ENCODE peak calls at places on chromosomes 3 and 15, in six cellular contexts. One of them, this sample, is unnamed.

GRCh38 chr3:197508511-197508910 is 47.3 kb downstream of the BDH1 start:
- DNase-seq in pancreas: no peak
- DNase-seq in transverse colon: no peak
- DNase-seq in lung: no peak
- DNase-seq in left ventricle myocardium inferior: no peak
- DNase-seq in IMR-90: no peak
- DNase-seq in this sample: no peak

GRCh38 chr3:48013288-48013980 is 2.8 kb downstream of the MAP4 start:
- DNase-seq in pancreas: peak; percentile 50
- DNase-seq in transverse colon: no peak
- DNase-seq in lung: no peak
- DNase-seq in left ventricle myocardium inferior: no peak
- DNase-seq in IMR-90: peak; percentile 91
- DNase-seq in this sample: no peak

GRCh38 chr3:51593697-51594096 is 55.2 kb downstream of the RAD54L2 start:
- DNase-seq in pancreas: no peak
- DNase-seq in transverse colon: no peak
- DNase-seq in lung: no peak
- DNase-seq in left ventricle myocardium inferior: no peak
- DNase-seq in IMR-90: no peak
- DNase-seq in this sample: no peak

GRCh38 chr3:186643493-186643892 is 3.3 kb downstream of the FETUB start:
- DNase-seq in pancreas: no peak
- DNase-seq in transverse colon: no peak
- DNase-seq in lung: no peak
- DNase-seq in left ventricle myocardium inferior: no peak
- DNase-seq in IMR-90: no peak
- DNase-seq in this sample: no peak

GRCh38 chr3:125957674-125958510 is 11.1 kb upstream of the ROPN1B start:
- DNase-seq in pancreas: peak; percentile 12
- DNase-seq in transverse colon: no peak
- DNase-seq in lung: no peak
- DNase-seq in left ventricle myocardium inferior: no peak
- DNase-seq in IMR-90: no peak
- DNase-seq in this sample: no peak

GRCh38 chr3:119343719-119344118 is 49.5 kb downstream of the ARHGAP31 start:
- DNase-seq in pancreas: no peak
- DNase-seq in transverse colon: no peak
- DNase-seq in lung: no peak
- DNase-seq in left ventricle myocardium inferior: no peak
- DNase-seq in IMR-90: no peak
- DNase-seq in this sample: no peak

GRCh38 chr3:141305436-141305835 is 62.9 kb upstream of the ZBTB38 start:
- DNase-seq in pancreas: no peak
- DNase-seq in transverse colon: no peak
- DNase-seq in lung: no peak
- DNase-seq in left ventricle myocardium inferior: no peak
- DNase-seq in IMR-90: peak; percentile 74
- DNase-seq in this sample: no peak

GRCh38 chr15:74168673-74169274 is 4.7 kb upstream of the ISLR start:
- DNase-seq in pancreas: no peak
- DNase-seq in transverse colon: no peak
- DNase-seq in lung: no peak
- DNase-seq in left ventricle myocardium inferior: no peak
- DNase-seq in IMR-90: no peak
- DNase-seq in this sample: no peak

GRCh38 chr15:98649621-98649995 is 1.3 kb downstream of the IGF1R start:
- DNase-seq in pancreas: no peak
- DNase-seq in transverse colon: peak; percentile 52
- DNase-seq in lung: peak; percentile 43
- DNase-seq in left ventricle myocardium inferior: peak; percentile 56
- DNase-seq in IMR-90: no peak
- DNase-seq in this sample: peak; percentile 38

GRCh38 chr3:196666001-196666867 is 26.7 kb downstream of the NRROS start:
- DNase-seq in pancreas: no peak
- DNase-seq in transverse colon: no peak
- DNase-seq in lung: no peak
- DNase-seq in left ventricle myocardium inferior: no peak
- DNase-seq in IMR-90: peak; percentile 81
- DNase-seq in this sample: no peak

GRCh38 chr15:25176991-25177954 is 222.5 kb downstream of the SNRPN start:
- DNase-seq in pancreas: peak; percentile 1
- DNase-seq in transverse colon: peak; percentile 2
- DNase-seq in lung: peak; percentile 21
- DNase-seq in left ventricle myocardium inferior: peak; percentile 9
- DNase-seq in IMR-90: no peak
- DNase-seq in this sample: no peak

GRCh38 chr3:51962854-51963530 is 4.3 kb downstream of the PCBP4 start:
- DNase-seq in pancreas: no peak
- DNase-seq in transverse colon: no peak
- DNase-seq in lung: no peak
- DNase-seq in left ventricle myocardium inferior: no peak
- DNase-seq in IMR-90: peak; percentile 31
- DNase-seq in this sample: no peak

GRCh38 chr3:81444817-81445460 is 316.5 kb downstream of the GBE1 start:
- DNase-seq in pancreas: no peak
- DNase-seq in transverse colon: no peak
- DNase-seq in lung: no peak
- DNase-seq in left ventricle myocardium inferior: no peak
- DNase-seq in IMR-90: no peak
- DNase-seq in this sample: no peak

GRCh38 chr3:45756055-45756454 is 40.3 kb downstream of the SLC6A20 start:
- DNase-seq in pancreas: no peak
- DNase-seq in transverse colon: no peak
- DNase-seq in lung: no peak
- DNase-seq in left ventricle myocardium inferior: no peak
- DNase-seq in IMR-90: no peak
- DNase-seq in this sample: no peak

GRCh38 chr3:45992133-45992729 is 3.4 kb downstream of the FYCO1 start:
- DNase-seq in pancreas: no peak
- DNase-seq in transverse colon: no peak
- DNase-seq in lung: no peak
- DNase-seq in left ventricle myocardium inferior: peak; percentile 19
- DNase-seq in IMR-90: no peak
- DNase-seq in this sample: no peak

GRCh38 chr3:158983480-158983879 is 181.6 kb downstream of the MFSD1 start:
- DNase-seq in pancreas: no peak
- DNase-seq in transverse colon: no peak
- DNase-seq in lung: no peak
- DNase-seq in left ventricle myocardium inferior: no peak
- DNase-seq in IMR-90: no peak
- DNase-seq in this sample: no peak

GRCh38 chr15:92693922-92694331 is 38.4 kb upstream of the FAM174B start:
- DNase-seq in pancreas: no peak
- DNase-seq in transverse colon: no peak
- DNase-seq in lung: no peak
- DNase-seq in left ventricle myocardium inferior: no peak
- DNase-seq in IMR-90: peak; percentile 3
- DNase-seq in this sample: no peak
- TF ChIP-seq CTCF in pancreas: no peak
- TF ChIP-seq CTCF in transverse colon: no peak
- TF ChIP-seq CTCF in lung: no peak
- TF ChIP-seq CTCF in left ventricle myocardium inferior: peak; percentile 44
- TF ChIP-seq CTCF in IMR-90: peak; percentile 21
- TF ChIP-seq CTCF in this sample: no peak

DNA sequence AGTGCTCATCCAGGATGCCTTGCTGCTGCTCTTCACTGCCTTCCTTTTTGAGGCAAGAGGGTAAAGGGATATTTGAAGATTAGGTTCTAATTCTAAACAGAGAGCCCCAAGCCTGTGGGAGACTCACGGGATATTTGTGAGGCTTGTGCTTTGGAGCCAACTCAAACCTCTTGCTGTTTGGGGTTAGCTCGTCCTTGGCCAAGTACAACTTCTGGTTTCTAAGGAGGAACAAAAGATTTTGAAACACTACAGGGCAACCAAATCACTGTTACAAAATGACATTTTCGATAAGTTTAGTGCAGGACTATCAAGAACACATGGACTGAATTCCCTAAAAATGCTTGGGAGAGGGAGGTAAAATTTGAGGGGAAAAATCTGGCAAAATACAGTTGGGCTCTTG is 190.2 kb downstream of the RORA start:
- DNase-seq in pancreas: no peak
- DNase-seq in transverse colon: no peak
- DNase-seq in lung: no peak
- DNase-seq in left ventricle myocardium inferior: no peak
- DNase-seq in IMR-90: no peak
- DNase-seq in this sample: no peak
- H3K27ac ChIP-seq in pancreas: no peak overlapping the region
- H3K27ac ChIP-seq in transverse colon: no peak overlapping the region
- H3K27ac ChIP-seq in lung: no peak overlapping the region
- H3K27ac ChIP-seq in left ventricle myocardium inferior: peak overlapping the region; percentile 22
- H3K27ac ChIP-seq in IMR-90: no peak overlapping the region
- H3K27ac ChIP-seq in this sample: no peak overlapping the region

DNA sequence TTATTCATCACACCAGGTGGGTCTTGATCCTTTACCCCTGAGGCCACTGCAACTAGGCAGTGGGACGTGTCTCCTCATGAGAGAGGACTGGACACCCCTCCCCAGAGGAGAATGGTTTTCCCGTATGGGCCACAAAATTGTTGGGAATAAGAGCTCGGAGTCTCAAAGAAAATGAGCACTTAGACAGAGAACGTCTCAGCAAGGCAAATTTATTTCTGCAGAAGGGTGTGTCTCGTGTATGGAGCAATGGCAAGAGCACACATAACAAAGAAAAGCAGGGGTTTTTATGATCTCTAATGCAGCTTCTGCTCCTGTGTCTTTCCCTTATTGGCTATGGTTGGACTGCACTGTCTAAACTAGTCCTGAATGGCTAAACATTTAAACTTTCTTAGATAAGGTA is 803.5 kb downstream of the PLOD2 start:
- DNase-seq in pancreas: no peak
- DNase-seq in transverse colon: no peak
- DNase-seq in lung: no peak
- DNase-seq in left ventricle myocardium inferior: no peak
- DNase-seq in IMR-90: no peak
- DNase-seq in this sample: no peak
- H3K9me3 ChIP-seq in pancreas: no peaks in the 10 kb centered on the region
- H3K9me3 ChIP-seq in transverse colon: no peaks in the 10 kb centered on the region
- H3K9me3 ChIP-seq in lung: peaks cover 8% of the 10 kb centered on the region
- H3K9me3 ChIP-seq in left ventricle myocardium inferior: peaks cover 65% of the 10 kb centered on the region
- H3K9me3 ChIP-seq in IMR-90: peaks cover 7% of the 10 kb centered on the region
- H3K9me3 ChIP-seq in this sample: peaks cover 20% of the 10 kb centered on the region

DNA sequence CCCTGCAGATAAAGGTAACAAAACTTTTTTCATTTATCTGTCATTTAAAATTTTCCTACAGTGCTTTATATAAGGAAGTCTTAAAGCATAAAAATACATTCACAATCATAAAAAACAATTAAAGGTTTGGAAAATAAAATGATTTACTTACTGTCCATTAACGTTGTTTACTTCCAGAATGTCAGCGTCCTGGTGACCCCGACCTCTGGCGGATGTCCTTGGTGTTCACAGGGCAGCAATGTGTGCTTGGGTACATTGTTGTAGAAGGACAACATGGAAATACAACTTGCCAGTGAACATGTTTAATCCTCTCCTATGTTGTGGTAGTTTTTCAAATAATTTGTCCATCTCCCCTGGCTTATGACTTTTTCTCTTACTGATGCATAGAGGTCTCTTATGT is 168.8 kb upstream of the NDN start:
- DNase-seq in pancreas: no peak
- DNase-seq in transverse colon: no peak
- DNase-seq in lung: no peak
- DNase-seq in left ventricle myocardium inferior: no peak
- DNase-seq in IMR-90: no peak
- DNase-seq in this sample: no peak
- TF ChIP-seq CTCF in pancreas: no peak
- TF ChIP-seq CTCF in transverse colon: no peak
- TF ChIP-seq CTCF in lung: no peak
- TF ChIP-seq CTCF in left ventricle myocardium inferior: no peak
- TF ChIP-seq CTCF in IMR-90: no peak
- TF ChIP-seq CTCF in this sample: no peak

DNA sequence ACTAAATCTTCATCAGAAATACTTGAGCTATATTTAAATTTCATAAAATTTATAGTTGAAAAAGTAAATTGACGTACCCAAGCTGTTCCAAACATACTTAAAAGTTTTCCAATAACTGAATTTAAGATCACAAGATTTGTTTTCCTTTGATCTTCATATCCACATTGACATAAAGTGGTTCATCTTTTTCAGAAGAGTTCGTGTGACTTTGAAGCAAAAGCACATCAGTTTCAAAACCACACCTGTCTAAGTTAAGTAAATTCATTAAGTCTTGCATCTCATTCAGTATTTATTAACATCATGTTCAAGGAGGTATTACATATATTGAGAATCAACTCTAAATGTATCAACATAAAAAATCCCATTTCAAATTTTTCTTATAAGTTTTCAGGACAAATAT is 79.5 kb downstream of the BFSP2 start:
- DNase-seq in pancreas: no peak
- DNase-seq in transverse colon: no peak
- DNase-seq in lung: no peak
- DNase-seq in left ventricle myocardium inferior: no peak
- DNase-seq in IMR-90: no peak
- DNase-seq in this sample: no peak
- H3K27ac ChIP-seq in pancreas: peak overlapping the region; percentile 63
- H3K27ac ChIP-seq in transverse colon: peak overlapping the region; percentile 81
- H3K27ac ChIP-seq in lung: no peak overlapping the region
- H3K27ac ChIP-seq in left ventricle myocardium inferior: no peak overlapping the region
- H3K27ac ChIP-seq in IMR-90: no peak overlapping the region
- H3K27ac ChIP-seq in this sample: no peak overlapping the region

GRCh38 chr3:13718437-13718836 is 161.4 kb downstream of the WNT7A start:
- DNase-seq in pancreas: no peak
- DNase-seq in transverse colon: no peak
- DNase-seq in lung: no peak
- DNase-seq in left ventricle myocardium inferior: no peak
- DNase-seq in IMR-90: no peak
- DNase-seq in this sample: peak; percentile 19

GRCh38 chr3:13715961-13716360 is 163.9 kb downstream of the WNT7A start:
- DNase-seq in pancreas: peak; percentile 1
- DNase-seq in transverse colon: no peak
- DNase-seq in lung: peak; percentile 13
- DNase-seq in left ventricle myocardium inferior: no peak
- DNase-seq in IMR-90: no peak
- DNase-seq in this sample: no peak

GRCh38 chr3:13717222-13717573 is 162.7 kb downstream of the WNT7A start:
- DNase-seq in pancreas: no peak
- DNase-seq in transverse colon: no peak
- DNase-seq in lung: no peak
- DNase-seq in left ventricle myocardium inferior: no peak
- DNase-seq in IMR-90: no peak
- DNase-seq in this sample: no peak

GRCh38 chr3:13716540-13717221 is 163.2 kb downstream of the WNT7A start:
- DNase-seq in pancreas: peak; percentile 2
- DNase-seq in transverse colon: no peak
- DNase-seq in lung: peak; percentile 20
- DNase-seq in left ventricle myocardium inferior: no peak
- DNase-seq in IMR-90: no peak
- DNase-seq in this sample: no peak

GRCh38 chr3:13718000-13718399 is 161.9 kb downstream of the WNT7A start:
- DNase-seq in pancreas: peak; percentile 0
- DNase-seq in transverse colon: no peak
- DNase-seq in lung: no peak
- DNase-seq in left ventricle myocardium inferior: no peak
- DNase-seq in IMR-90: no peak
- DNase-seq in this sample: no peak
- H3K9me3 ChIP-seq in pancreas: no peaks in the 10 kb centered on the region
- H3K9me3 ChIP-seq in transverse colon: no peaks in the 10 kb centered on the region
- H3K9me3 ChIP-seq in lung: peaks cover 8% of the 10 kb centered on the region
- H3K9me3 ChIP-seq in left ventricle myocardium inferior: peaks cover 17% of the 10 kb centered on the region
- H3K9me3 ChIP-seq in IMR-90: peaks cover 4% of the 10 kb centered on the region
- H3K9me3 ChIP-seq in this sample: no peaks in the 10 kb centered on the region